ENCODE peak calls at places on chromosomes 6 and 20, in nine cellular contexts. I is prostate gland, F is HepG2, Z is left ventricle myocardium inferior, X is pancreas, N is left lung, E is Panc1, Y is lower leg skin, M is spleen. A is an unnamed sample.

GRCh38 chr6:22411408-22412105 is 114.7 kb upstream of the PRL start:
- DNase-seq in I (no peak), N (no peak), M (no peak), E (no peak), Z (no peak), F (no peak), Y (no peak), X (no peak), A (peak)

GRCh38 chr6:47256981-47257730 is 52.5 kb downstream of the TNFRSF21 start:
- DNase-seq in F (no peak), N (no peak), I (no peak), M (no peak), Y (no peak), Z (no peak), X (no peak), E (no peak), A (no peak)

GRCh38 chr20:52217689-52218395 is 26.3 kb upstream of the ZFP64 start:
- DNase-seq in I (no peak), X (no peak), F (no peak), M (no peak), Z (no peak), Y (no peak), E (no peak), N (no peak), A (no peak)

GRCh38 chr20:4070323-4071176 is 55.2 kb upstream of the RNF24 start:
- DNase-seq in F (no peak), M (no peak), X (no peak), I (no peak), Z (no peak), N (no peak), Y (no peak), E (no peak), A (no peak)

GRCh38 chr6:18308070-18308735 is 43.9 kb upstream of the DEK start:
- DNase-seq in E (no peak), F (no peak), M (no peak), Z (no peak), Y (no peak), X (no peak), N (no peak), I (no peak), A (peak)

GRCh38 chr6:118299023-118299422 is 249.1 kb upstream of the PLN start:
- DNase-seq in F (no peak), Z (no peak), I (no peak), N (peak), E (no peak), M (no peak), X (no peak), Y (no peak), A (no peak)

GRCh38 chr6:90226257-90226656 is 70.4 kb downstream of the BACH2 start:
- DNase-seq in I (no peak), F (no peak), Y (no peak), M (no peak), E (no peak), X (no peak), N (no peak), Z (no peak), A (no peak)

GRCh38 chr6:43939281-43940070 is 169.5 kb downstream of the VEGFA start:
- DNase-seq in F (no peak), Y (peak), E (no peak), N (no peak), M (peak), X (peak), Z (peak), I (no peak), A (no peak)

GRCh38 chr6:43830775-43831174 is 60.8 kb downstream of the VEGFA start:
- DNase-seq in F (no peak), Y (no peak), E (no peak), N (no peak), X (no peak), Z (no peak), M (no peak), I (no peak), A (no peak)

GRCh38 chr6:33711140-33712129 is at the start of gene UQCC2:
- DNase-seq in F (peak), E (peak), Y (peak), I (peak), X (peak), N (peak), M (peak), Z (peak), A (peak)

GRCh38 chr6:89351632-89352328 is 742 bp downstream of the UBE2J1 start:
- DNase-seq in E (no peak), X (no peak), I (no peak), Z (no peak), N (no peak), Y (no peak), M (no peak), F (no peak), A (peak)

GRCh38 chr6:22779062-22779461 is 209.7 kb downstream of the HDGFL1 start:
- DNase-seq in I (no peak), M (no peak), Y (no peak), E (no peak), Z (no peak), F (no peak), N (no peak), X (no peak), A (no peak)

GRCh38 chr20:18637296-18637695 is 49.4 kb downstream of the DTD1 start:
- DNase-seq in Z (no peak), N (no peak), Y (peak), F (no peak), X (no peak), E (no peak), M (no peak), I (no peak), A (no peak)

GRCh38 chr20:40506567-40506966 is 182.5 kb downstream of the MAFB start:
- DNase-seq in E (no peak), F (peak), Y (peak), M (peak), Z (peak), I (peak), X (peak), N (peak), A (peak)

GRCh38 chr6:48766349-48766748 is 655.4 kb upstream of the PTCHD4 start:
- DNase-seq in N (no peak), I (no peak), Z (no peak), Y (no peak), M (no peak), X (no peak), E (no peak), F (peak), A (peak)

GRCh38 chr6:31474871-31475286 is 23.1 kb upstream of the MICB start:
- DNase-seq in F (no peak), Z (no peak), Y (no peak), E (no peak), I (no peak), X (no peak), N (no peak), M (no peak), A (no peak)

GRCh38 chr6:117498159-117498558 is 15.7 kb downstream of the DCBLD1 start:
- DNase-seq in F (no peak), E (no peak), N (no peak), Y (no peak), I (no peak), Z (no peak), X (no peak), M (no peak), A (peak)

GRCh38 chr6:52566853-52567279 is 10.0 kb downstream of the TRAM2 start:
- DNase-seq in Y (no peak), N (no peak), E (no peak), X (no peak), F (peak), Z (no peak), M (no peak), I (no peak), A (peak)

GRCh38 chr20:8756410-8756809 is 312.5 kb upstream of the PLCB4 start:
- DNase-seq in N (no peak), F (peak), E (no peak), I (no peak), Z (no peak), Y (no peak), M (no peak), X (no peak), A (peak)

GRCh38 chr20:14951707-14952106 is 614.3 kb upstream of the FLRT3 start:
- DNase-seq in F (peak), I (no peak), E (no peak), Z (no peak), X (no peak), N (no peak), M (no peak), Y (no peak), A (peak)

GRCh38 chr6:116265081-116265829 is 11.4 kb upstream of the TSPYL4 start:
- DNase-seq in Y (no peak), X (no peak), N (peak), Z (peak), I (no peak), F (no peak), M (peak), E (no peak), A (no peak)

GRCh38 chr20:18702736-18703135 is 110.8 kb upstream of the SCP2D1 start:
- DNase-seq in N (no peak), F (no peak), E (no peak), Z (peak), I (no peak), M (no peak), X (no peak), Y (no peak), A (peak)

GRCh38 chr20:7269452-7269851 is 502.0 kb downstream of the BMP2 start:
- DNase-seq in E (no peak), I (no peak), M (no peak), Z (no peak), F (no peak), X (no peak), N (no peak), Y (no peak), A (no peak)

DNA sequence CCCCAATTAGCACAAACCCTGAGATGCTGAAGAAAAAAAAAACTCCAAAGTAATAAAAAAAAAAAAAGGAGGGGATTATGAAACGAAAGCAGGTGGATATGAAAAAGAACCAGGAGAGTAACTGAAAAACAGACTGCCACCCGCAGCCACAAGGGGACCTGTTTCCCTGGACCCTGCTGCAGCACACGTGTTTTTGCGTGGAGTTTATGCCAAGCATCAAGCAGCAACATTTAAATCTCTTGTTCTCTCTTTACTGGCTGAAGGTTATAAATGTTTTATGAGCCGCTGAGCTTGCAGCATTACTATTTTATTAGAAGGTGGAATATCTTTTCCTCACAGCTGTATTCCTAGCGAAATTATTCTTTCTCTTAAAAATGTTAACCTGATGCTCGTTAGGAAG is 131.6 kb upstream of the OLIG3 start:
- DNase-seq in E (no peak), I (no peak), X (no peak), Y (no peak), Z (no peak), N (no peak), M (no peak), F (no peak), A (no peak)
- TF ChIP-seq CTCF in E (peak), I (peak), X (no peak), Y (no peak), Z (no peak), N (no peak), M (no peak), F (peak), A (no peak)

DNA sequence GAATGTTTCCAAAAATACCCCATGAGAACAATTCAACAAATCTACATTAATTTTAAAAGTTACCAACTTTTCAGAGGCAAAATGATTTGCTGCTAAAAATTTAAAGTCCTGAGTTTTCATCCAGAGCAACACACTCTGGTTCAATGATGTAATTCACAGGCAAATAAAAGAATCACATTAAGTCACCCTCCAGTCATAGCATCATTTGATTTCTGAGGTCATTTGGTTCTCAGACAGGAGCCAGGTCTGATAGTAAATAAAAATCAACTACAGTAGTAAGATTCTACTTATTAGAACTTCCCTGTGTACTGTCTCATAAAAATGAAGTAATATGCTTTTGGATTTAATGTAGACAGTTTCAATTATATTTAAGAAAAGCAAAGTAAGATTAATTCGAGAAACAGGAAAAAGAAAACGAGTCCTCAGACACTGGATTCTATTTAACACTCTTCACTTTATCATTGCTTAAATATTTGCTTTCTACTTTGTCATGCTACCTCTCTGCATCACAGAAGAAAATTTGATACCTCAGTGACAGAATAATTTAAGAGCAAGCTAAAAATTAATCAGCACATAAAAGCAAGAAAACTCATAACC is 25.8 kb downstream of the MAP7 start:
- DNase-seq in X (no peak), E (peak), N (no peak), Z (no peak), I (no peak), M (no peak), F (no peak), Y (no peak), A (no peak)
- H3K4me3 ChIP-seq in X (no peak), E (no peak), N (no peak), Z (no peak), I (no peak), M (no peak), F (no peak), Y (no peak), A (no peak)

GRCh38 chr20:22245139-22245538 is 339.2 kb downstream of the FOXA2 start:
- DNase-seq in Z (no peak), X (no peak), I (no peak), N (no peak), Y (no peak), M (no peak), F (peak), E (no peak), A (no peak)

GRCh38 chr20:22243063-22243462 is 341.3 kb downstream of the FOXA2 start:
- DNase-seq in M (no peak), I (no peak), X (no peak), F (no peak), Y (no peak), N (no peak), Z (no peak), E (no peak), A (no peak)

DNA sequence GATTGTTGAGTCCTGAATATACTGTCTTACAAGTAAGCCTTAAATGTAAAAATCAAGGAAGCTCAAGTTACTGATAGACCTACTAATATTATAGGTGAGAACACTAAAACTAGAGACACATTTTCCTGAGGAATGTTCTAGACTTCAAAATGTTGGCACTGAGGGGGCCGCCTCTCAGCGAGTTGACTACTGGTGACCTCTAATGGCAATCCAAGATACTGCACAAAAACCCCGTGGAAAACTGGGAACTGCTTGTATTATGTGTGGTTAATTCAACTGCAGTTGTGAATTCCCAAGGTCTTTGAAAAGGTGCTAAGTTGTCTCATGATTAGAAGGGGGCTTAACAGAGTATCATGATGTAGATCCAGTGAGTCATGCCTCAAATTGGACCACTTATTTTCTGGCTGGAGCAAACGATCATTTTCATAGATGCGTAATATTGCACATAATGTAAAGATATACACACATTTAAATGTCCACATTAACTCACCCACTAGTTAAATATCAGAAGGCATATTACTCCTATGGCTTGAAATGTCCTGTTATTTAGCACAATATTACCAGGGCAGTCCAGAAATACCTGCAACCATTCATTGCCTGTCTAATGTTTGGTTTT is 336.2 kb downstream of the FOXA2 start:
- DNase-seq in X (peak), Z (no peak), Y (no peak), N (no peak), F (peak), I (no peak), E (no peak), M (no peak), A (peak)
- TF ChIP-seq CTCF in X (no peak), Z (peak), Y (no peak), N (peak), F (peak), I (peak), E (peak), M (no peak), A (peak)

GRCh38 chr6:340991-341827 is 48.9 kb downstream of the DUSP22 start:
- DNase-seq in F (no peak), N (peak), X (no peak), E (no peak), Z (peak), M (peak), I (no peak), Y (no peak), A (no peak)
- H3K4me3 ChIP-seq in F (no peak), N (no peak), X (no peak), E (no peak), Z (no peak), M (no peak), I (no peak), Y (no peak), A (no peak)

DNA sequence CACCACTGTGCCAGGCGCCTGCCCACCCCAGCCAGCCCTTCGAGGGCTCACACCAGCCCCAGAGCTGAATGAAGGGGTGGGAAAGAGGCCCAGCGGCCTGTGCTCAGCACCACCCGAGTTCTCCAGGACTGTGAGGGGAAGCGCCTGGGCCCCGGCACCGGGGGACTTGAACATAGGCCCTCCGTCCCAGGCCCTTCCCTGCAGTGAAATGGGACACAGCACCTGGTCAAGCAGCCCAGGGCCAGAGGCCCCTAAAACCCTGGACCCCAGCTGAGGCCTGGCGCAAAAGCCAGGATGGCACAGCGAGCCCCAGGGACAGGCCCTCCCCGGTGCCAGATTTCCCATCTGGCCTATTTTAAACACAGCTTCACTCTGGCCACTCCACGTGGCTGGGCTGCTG is 4.0 kb downstream of the KCNQ2 start:
- DNase-seq in M (no peak), F (no peak), X (no peak), I (no peak), Y (no peak), E (no peak), N (no peak), Z (no peak), A (no peak)
- TF ChIP-seq CTCF in M (no peak), F (no peak), X (no peak), I (no peak), Y (no peak), E (no peak), N (no peak), Z (no peak), A (no peak)

GRCh38 chr6:14742171-14742570 is 503.7 kb upstream of the JARID2 start:
- DNase-seq in I (no peak), X (no peak), M (no peak), N (no peak), E (no peak), F (no peak), Z (no peak), Y (peak), A (no peak)

GRCh38 chr6:14744212-14744556 is 501.7 kb upstream of the JARID2 start:
- DNase-seq in I (no peak), N (no peak), Y (no peak), X (no peak), Z (no peak), E (no peak), F (no peak), M (no peak), A (no peak)

GRCh38 chr6:14743465-14744211 is 502.2 kb upstream of the JARID2 start:
- DNase-seq in Z (peak), M (peak), E (peak), N (peak), X (no peak), Y (peak), F (peak), I (no peak), A (peak)

GRCh38 chr6:14743126-14743464 is 502.8 kb upstream of the JARID2 start:
- DNase-seq in X (no peak), N (no peak), I (no peak), E (no peak), M (no peak), Y (peak), F (no peak), Z (no peak), A (no peak)

GRCh38 chr6:14742680-14743079 is 503.2 kb upstream of the JARID2 start:
- DNase-seq in F (no peak), Z (no peak), I (no peak), M (no peak), X (no peak), Y (peak), N (no peak), E (no peak), A (no peak)
- H3K4me3 ChIP-seq in F (no peak), Z (no peak), I (no peak), M (no peak), X (no peak), Y (no peak), N (no peak), E (no peak), A (no peak)

GRCh38 chr6:8589941-8590676 is 154.8 kb upstream of the SLC35B3 start:
- DNase-seq in M (no peak), E (no peak), F (no peak), I (no peak), Z (no peak), N (no peak), X (no peak), Y (no peak), A (peak)
- TF ChIP-seq CTCF in M (no peak), E (peak), F (no peak), I (no peak), Z (no peak), N (no peak), X (no peak), Y (no peak), A (peak)

A was measured in choroid plexus epithelial cell.